ENCODE peak calls at places on chromosomes 7 and 10, in six cellular contexts. A is mucosa of gallbladder, F is AG04450, X is RPMI7951, U is HFF-Myc, O is A172. J is an unnamed sample.

GRCh38 chr10:67788028-67788886 is 49.7 kb downstream of the DNAJC12 start:
- DNase-seq in A (peak), F (no peak), X (peak), U (peak), O (no peak), J (peak)

GRCh38 chr7:24701232-24701898 is 55.9 kb downstream of the GSDME start:
- DNase-seq in A (no peak), F (peak), X (peak), U (peak), O (peak), J (no peak)

GRCh38 chr10:77592946-77593636 is 44.5 kb downstream of the KCNMA1 start:
- DNase-seq in A (no peak), F (peak), X (peak), U (peak), O (peak), J (no peak)

GRCh38 chr7:47465191-47465590 is 116.7 kb downstream of the TNS3 start:
- DNase-seq in A (no peak), F (no peak), X (peak), U (no peak), O (peak), J (no peak)

GRCh38 chr7:94396044-94396443 is 1.3 kb downstream of the COL1A2 start:
- DNase-seq in A (no peak), F (peak), X (peak), U (peak), O (peak), J (no peak)

GRCh38 chr10:94108200-94108599 is 114.5 kb downstream of the PLCE1 start:
- DNase-seq in A (no peak), F (peak), X (peak), U (no peak), O (peak), J (no peak)

GRCh38 chr10:71777213-71777985 is 4.1 kb upstream of the VSIR start:
- DNase-seq in A (no peak), F (no peak), X (no peak), U (no peak), O (no peak), J (no peak)

GRCh38 chr7:143315782-143316181 is at the start of gene CLCN1:
- DNase-seq in A (no peak), F (no peak), X (no peak), U (no peak), O (no peak), J (no peak)

GRCh38 chr7:55517191-55517633 is 55.1 kb downstream of the VOPP1 start:
- DNase-seq in A (no peak), F (no peak), X (no peak), U (no peak), O (peak), J (no peak)

GRCh38 chr7:93016085-93016471 is 101.7 kb downstream of the SAMD9 start:
- DNase-seq in A (no peak), F (no peak), X (peak), U (no peak), O (peak), J (no peak)

GRCh38 chr10:91624633-91625032 is 8.2 kb downstream of the PPP1R3C start:
- DNase-seq in A (no peak), F (no peak), X (no peak), U (no peak), O (no peak), J (no peak)

GRCh38 chr7:68613405-68613804 is 984.9 kb upstream of the AUTS2 start:
- DNase-seq in A (no peak), F (no peak), X (no peak), U (no peak), O (peak), J (peak)

GRCh38 chr10:122164028-122164601 is 107.0 kb upstream of the BTBD16 start:
- DNase-seq in A (no peak), F (no peak), X (peak), U (no peak), O (no peak), J (no peak)

GRCh38 chr10:17022898-17023297 is 106.7 kb downstream of the CUBN start:
- DNase-seq in A (no peak), F (no peak), X (peak), U (no peak), O (peak), J (no peak)

GRCh38 chr7:133310232-133310852 is 57.5 kb downstream of the EXOC4 start:
- DNase-seq in A (no peak), F (no peak), X (no peak), U (no peak), O (no peak), J (no peak)